ENCODE peak calls at places on chromosomes 11 and 22, in eight cellular contexts. T is H1, C is A549, P is GM12878, Z is HCT116, J is endothelial cell of umbilical vein, B is HepG2, D is K562. I is an unnamed sample.

GRCh38 chr11:17547051-17547577 is at the start of gene OTOG:
- DNase-seq in T (peak; percentile 84), C (no peak), P (no peak), D (peak; percentile 32), B (no peak), Z (no peak), J (no peak), I (no peak)

GRCh38 chr11:33835143-33835878 is 56.6 kb downstream of the LMO2 start:
- DNase-seq in T (no peak), P (peak; percentile 3), C (peak; percentile 69), D (no peak), Z (peak; percentile 48), J (peak; percentile 37), B (peak; percentile 33), I (peak; percentile 68)

GRCh38 chr11:117490019-117490679 is 162.5 kb downstream of the CEP164 start:
- DNase-seq in Z (no peak), D (no peak), B (no peak), C (no peak), J (no peak), P (no peak), T (no peak), I (peak; percentile 43)

GRCh38 chr11:131063638-131064037 is 147.4 kb upstream of the SNX19 start:
- DNase-seq in B (no peak), T (peak; percentile 53), P (no peak), J (no peak), C (no peak), D (no peak), Z (no peak), I (no peak)

GRCh38 chr11:68504432-68505066 is 44.0 kb downstream of the PPP6R3 start:
- DNase-seq in P (no peak), J (no peak), B (no peak), Z (no peak), C (no peak), T (no peak), D (no peak), I (no peak)

GRCh38 chr11:132099692-132100091 is 729.3 kb downstream of the NTM start:
- DNase-seq in Z (no peak), D (peak; percentile 18), B (no peak), P (no peak), T (peak; percentile 81), J (no peak), C (no peak), I (peak; percentile 38)

GRCh38 chr11:133955091-133955846 is 1.5 kb downstream of the IGSF9B start:
- DNase-seq in C (no peak), T (no peak), J (no peak), B (no peak), Z (no peak), D (no peak), P (no peak), I (no peak)

GRCh38 chr11:46240861-46241260 is 36.6 kb upstream of the CREB3L1 start:
- DNase-seq in P (no peak), Z (no peak), J (no peak), T (no peak), C (no peak), B (no peak), D (no peak), I (no peak)

GRCh38 chr22:20128619-20128901 is 3.0 kb upstream of the ZDHHC8 start:
- DNase-seq in T (no peak), D (no peak), Z (no peak), P (no peak), C (no peak), B (no peak), J (no peak), I (no peak)

GRCh38 chr11:120089036-120090001 is 48.6 kb downstream of the TRIM29 start:
- DNase-seq in Z (no peak), J (no peak), D (no peak), B (no peak), C (no peak), T (no peak), P (no peak), I (no peak)

GRCh38 chr11:77422690-77423089 is 51.2 kb downstream of the PAK1 start:
- DNase-seq in C (no peak), T (no peak), J (no peak), Z (no peak), B (no peak), D (no peak), P (no peak), I (no peak)

DNA sequence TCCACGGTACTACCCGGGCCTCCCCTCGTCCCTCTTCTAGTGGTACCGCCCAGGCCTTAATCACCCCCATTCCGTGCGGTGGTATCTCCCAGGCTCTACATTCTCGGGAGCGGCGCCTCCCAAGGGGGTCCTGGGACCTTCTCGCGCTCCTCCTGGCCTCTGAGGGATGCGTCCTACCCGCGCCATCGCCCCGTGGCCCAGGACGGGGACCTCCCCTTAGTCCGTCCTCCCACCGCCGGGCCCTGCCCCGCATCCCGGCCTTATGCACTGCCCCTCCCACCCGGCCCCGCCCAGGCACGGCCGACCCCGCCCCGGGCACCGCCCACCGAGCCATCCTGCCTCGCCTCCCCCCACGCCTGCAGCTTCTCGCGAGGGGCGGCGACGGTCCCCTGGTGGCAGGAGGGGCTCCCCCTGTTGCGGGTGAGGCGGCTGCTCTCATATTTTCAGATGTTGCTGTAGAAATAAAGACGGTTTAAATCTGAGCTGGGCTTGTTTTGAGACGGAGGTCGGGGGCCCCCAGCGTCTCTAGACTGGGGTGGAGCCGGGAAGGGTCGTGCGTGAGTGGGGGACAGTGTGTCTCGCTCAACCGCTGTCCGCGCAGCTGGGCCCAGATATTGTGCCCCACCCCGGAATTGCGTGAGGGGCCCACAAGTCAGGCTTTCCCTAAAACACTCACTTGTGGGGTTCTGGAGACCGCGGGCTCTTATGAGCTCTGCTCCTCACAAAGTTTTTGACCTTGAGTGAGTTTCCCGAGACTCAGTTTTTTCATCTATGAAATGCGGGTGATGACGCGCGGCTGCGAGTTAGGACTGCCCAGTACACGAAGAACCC is 845 bp upstream of the RAB1B start:
- DNase-seq in Z (peak; percentile 69), B (peak; percentile 57), D (peak; percentile 91), J (peak; percentile 91), C (peak; percentile 85), T (peak; percentile 88), P (peak; percentile 54), I (peak; percentile 89)
- TF ChIP-seq POLR2A in Z (peak; percentile 15), B (peak; percentile 52), D (peak; percentile 77), J (no peak), C (no peak), T (no peak), P (peak; percentile 68), I (peak; percentile 62)

GRCh38 chr22:26215766-26216165 is 46.5 kb downstream of the SEZ6L start:
- DNase-seq in J (no peak), P (no peak), C (no peak), T (no peak), B (no peak), D (no peak), Z (no peak), I (no peak)

GRCh38 chr22:26210390-26210789 is 41.1 kb downstream of the SEZ6L start:
- DNase-seq in J (no peak), B (no peak), T (no peak), C (no peak), D (no peak), P (no peak), Z (no peak), I (no peak)

GRCh38 chr22:26213826-26214225 is 44.6 kb downstream of the SEZ6L start:
- DNase-seq in Z (no peak), P (no peak), D (no peak), B (no peak), C (no peak), J (no peak), T (no peak), I (no peak)

DNA sequence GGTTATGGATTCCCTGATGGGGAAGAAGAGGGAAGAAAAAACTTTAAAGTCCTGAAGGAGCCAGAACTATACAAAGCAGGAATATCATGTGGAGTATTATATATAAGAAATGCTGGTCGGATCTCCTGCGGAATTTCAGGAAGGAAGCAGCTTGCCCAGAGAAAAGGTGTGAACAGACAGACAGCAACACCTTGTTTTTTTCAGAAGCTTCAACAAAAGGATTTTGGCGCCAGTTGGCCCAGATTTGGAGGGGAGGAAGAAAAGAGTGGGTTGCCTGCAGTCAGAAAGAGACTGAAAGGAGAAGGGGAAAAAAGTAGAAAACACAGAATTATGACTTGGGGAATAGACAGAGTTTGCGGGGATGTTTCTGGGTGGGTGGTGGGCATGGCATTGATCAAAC is 45.2 kb downstream of the SEZ6L start:
- DNase-seq in P (no peak), D (no peak), T (no peak), J (no peak), Z (no peak), C (no peak), B (no peak), I (no peak)
- TF ChIP-seq CTCF in P (no peak), D (no peak), T (no peak), J (no peak), Z (no peak), C (no peak), B (no peak), I (no peak)

GRCh38 chr22:21455334-21456089 is 11.7 kb upstream of the TMEM191C start:
- DNase-seq in C (no peak), T (peak; percentile 46), J (no peak), P (no peak), D (no peak), Z (no peak), B (no peak), I (no peak)
- TF ChIP-seq MAX in C (no peak), T (no peak), J (no peak), P (no peak), D (no peak), Z (no peak), B (no peak), I (no peak)

DNA sequence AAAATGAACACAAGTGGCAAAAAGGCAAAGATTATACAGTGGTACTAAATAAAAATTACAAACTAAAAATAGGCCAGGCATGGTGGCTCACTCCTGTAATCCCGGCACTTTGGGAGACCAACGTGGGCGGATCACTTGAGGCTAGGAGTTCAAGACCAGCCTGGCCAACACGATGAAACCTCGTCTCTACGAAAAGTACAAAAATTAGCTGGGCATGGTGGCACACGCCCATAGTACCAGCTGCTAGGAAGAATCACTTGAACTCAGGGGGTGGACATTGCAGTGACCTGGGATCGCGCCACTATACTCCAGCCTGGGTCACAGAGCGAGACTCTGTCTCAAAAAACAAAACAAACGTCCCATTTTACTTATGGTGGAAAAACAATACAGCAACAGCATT is 24.5 kb downstream of the ZNF280B start:
- DNase-seq in C (no peak), T (no peak), Z (no peak), B (no peak), J (no peak), D (no peak), P (no peak), I (no peak)
- TF ChIP-seq POLR2A in C (no peak), T (no peak), Z (no peak), B (no peak), J (no peak), D (no peak), P (no peak), I (no peak)

DNA sequence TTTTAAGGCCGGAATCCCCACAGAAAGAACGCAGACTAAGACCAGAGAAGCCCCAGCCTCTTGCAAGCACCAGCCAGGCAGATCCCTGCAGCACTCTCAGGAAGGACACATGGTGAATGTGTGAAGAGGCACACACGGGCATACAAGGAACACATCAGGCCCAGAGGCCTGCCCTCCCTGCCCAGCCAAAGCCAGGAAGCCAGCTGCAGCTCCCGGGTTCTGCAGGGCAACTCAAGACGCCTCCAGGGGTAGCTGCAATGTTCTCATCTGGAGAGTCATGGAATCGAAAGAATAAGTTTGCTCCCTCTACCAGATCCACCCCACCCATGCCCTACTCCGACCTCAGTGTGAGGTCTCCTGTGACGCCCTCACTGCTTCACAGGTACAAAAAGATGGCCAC is 2.3 kb downstream of the DGCR2 start:
- DNase-seq in T (no peak), C (no peak), J (no peak), P (no peak), B (no peak), D (no peak), Z (no peak), I (no peak)
- TF ChIP-seq CTCF in T (no peak), C (no peak), J (no peak), P (no peak), B (no peak), D (no peak), Z (no peak), I (no peak)